ENCODE peak calls at places on chromosomes 7 and 10, in seven cellular contexts. R, C, W, F, D, G and S are unnamed samples.

GRCh38 chr10:90138844-90139243 is 437.5 kb downstream of the KIF20B start:
- DNase-seq in F (peak; percentile 17), R (peak; percentile 69), D (peak; percentile 49), G (no peak), C (no peak), W (no peak), S (no peak)

GRCh38 chr7:22920664-22921063 is 93.3 kb downstream of the HYCC1 start:
- DNase-seq in R (no peak), C (no peak), W (no peak), D (peak; percentile 60), G (no peak), F (no peak), S (no peak)

GRCh38 chr7:15057272-15057671 is 154.7 kb upstream of the DGKB start:
- DNase-seq in F (no peak), W (no peak), R (no peak), D (no peak), G (no peak), C (no peak), S (no peak)

GRCh38 chr10:50310560-50311174 is 59.4 kb upstream of the ASAH2 start:
- DNase-seq in W (peak; percentile 73), R (peak; percentile 76), G (no peak), F (peak; percentile 15), D (no peak), C (no peak), S (no peak)

GRCh38 chr7:132580717-132581285 is 4.5 kb upstream of the PLXNA4 start:
- DNase-seq in F (peak; percentile 88), R (peak; percentile 92), G (peak; percentile 70), C (peak; percentile 21), W (peak; percentile 82), D (peak; percentile 87), S (peak; percentile 73)

GRCh38 chr7:32290015-32290414 is 200.2 kb downstream of the LSM5 start:
- DNase-seq in C (no peak), R (no peak), G (no peak), W (no peak), D (no peak), F (no peak), S (no peak)

GRCh38 chr7:51219261-51219988 is 97.2 kb downstream of the COBL start:
- DNase-seq in R (peak; percentile 32), F (no peak), C (no peak), W (no peak), G (no peak), D (no peak), S (no peak)

GRCh38 chr10:74873803-74874452 is 47.5 kb downstream of the KAT6B start:
- DNase-seq in R (no peak), F (no peak), W (no peak), C (no peak), D (no peak), G (no peak), S (no peak)

GRCh38 chr7:75920431-75921161 is 5.6 kb downstream of the POR start:
- DNase-seq in C (no peak), F (peak; percentile 83), D (peak; percentile 70), R (no peak), W (peak; percentile 83), G (peak; percentile 84), S (peak; percentile 37)

GRCh38 chr7:121140790-121141189 is 152.3 kb downstream of the CPED1 start:
- DNase-seq in R (no peak), F (no peak), D (peak; percentile 9), W (no peak), G (peak; percentile 61), C (no peak), S (no peak)

DNA sequence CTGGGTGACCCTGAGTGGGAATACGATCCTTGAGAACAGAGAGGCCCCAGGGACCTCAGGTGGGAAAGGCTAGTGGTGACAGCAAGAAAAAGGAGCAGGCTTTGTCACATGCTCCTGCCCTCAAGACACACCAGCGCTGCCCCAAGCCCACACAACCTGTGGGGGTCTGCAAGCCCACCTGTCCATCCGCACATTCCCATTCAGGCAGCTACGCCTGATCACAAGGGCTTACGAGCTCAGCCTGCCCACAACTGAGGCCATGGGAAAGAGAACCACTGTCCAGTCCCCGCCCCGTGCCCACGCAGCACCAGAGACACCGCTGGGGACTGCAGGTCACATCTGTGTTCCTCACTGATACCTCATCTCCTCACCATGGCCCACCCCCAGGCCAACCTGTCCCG is 26.7 kb downstream of the EBF3 start:
- DNase-seq in C (no peak), F (no peak), W (peak; percentile 29), R (no peak), G (no peak), D (no peak), S (peak; percentile 43)
- H3K4me3 ChIP-seq in C (no peak overlapping the region), F (no peak overlapping the region), W (no peak overlapping the region), R (no peak overlapping the region), G (no peak overlapping the region), D (no peak overlapping the region), S (no peak overlapping the region)

GRCh38 chr7:120091807-120092206 is 181.2 kb upstream of the KCND2 start:
- DNase-seq in F (no peak), C (no peak), D (no peak), G (no peak), R (no peak), W (no peak), S (no peak)

DNA sequence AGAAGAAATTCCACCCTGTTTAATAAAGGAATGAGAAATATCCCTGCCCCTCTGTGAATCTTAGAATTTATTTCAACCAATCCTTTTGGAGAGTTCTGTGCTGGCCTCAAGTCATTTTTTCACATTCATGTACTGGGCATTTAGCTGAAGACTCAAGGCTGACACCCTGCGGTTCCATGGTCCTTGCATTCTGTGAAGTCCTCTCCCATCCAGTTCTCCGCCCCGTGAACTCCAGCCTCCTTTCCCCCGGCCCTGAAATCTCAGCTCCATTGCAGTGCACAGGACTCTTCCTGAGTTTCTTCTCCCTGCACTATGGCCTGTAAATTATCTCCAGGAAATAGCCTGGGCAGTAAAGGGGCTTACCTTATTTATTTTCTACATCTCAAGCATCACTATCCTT is 183.0 kb upstream of the KCND2 start:
- DNase-seq in C (no peak), R (peak; percentile 4), D (peak; percentile 5), F (peak; percentile 49), G (no peak), W (no peak), S (no peak)
- TF ChIP-seq CTCF in C (peak; percentile 7), R (peak; percentile 17), D (no peak), F (peak; percentile 24), G (no peak), W (no peak), S (no peak)

GRCh38 chr10:102948786-102949185 is 30.7 kb downstream of the CNNM2 start:
- DNase-seq in W (no peak), D (no peak), F (no peak), C (no peak), R (no peak), G (no peak), S (no peak)
- H3K4me3 ChIP-seq in W (no peak overlapping the region), D (no peak overlapping the region), F (no peak overlapping the region), C (no peak overlapping the region), R (no peak overlapping the region), G (no peak overlapping the region), S (no peak overlapping the region)

GRCh38 chr10:130045091-130045652 is 65.5 kb downstream of the C10orf143 start:
- DNase-seq in W (peak; percentile 21), D (peak; percentile 48), G (no peak), R (peak; percentile 80), C (no peak), F (peak; percentile 4), S (no peak)
- TF ChIP-seq CTCF in W (no peak), D (peak; percentile 33), G (no peak), R (peak; percentile 95), C (peak; percentile 33), F (peak; percentile 31), S (peak; percentile 36)

GRCh38 chr7:30464231-30464660 is 14.3 kb downstream of the NOD1 start:
- DNase-seq in G (no peak), R (no peak), D (peak; percentile 48), F (no peak), C (no peak), W (peak; percentile 40), S (no peak)
- H3K4me3 ChIP-seq in G (no peak overlapping the region), R (no peak overlapping the region), D (no peak overlapping the region), F (no peak overlapping the region), C (no peak overlapping the region), W (no peak overlapping the region), S (no peak overlapping the region)

GRCh38 chr7:151687523-151688235 is 168.0 kb upstream of the RHEB start:
- DNase-seq in W (peak; percentile 77), D (peak; percentile 96), R (peak; percentile 84), G (no peak), C (peak; percentile 79), F (peak; percentile 95), S (peak; percentile 70)

GRCh38 chr7:151686826-151687225 is 167.1 kb upstream of the RHEB start:
- DNase-seq in F (peak; percentile 29), G (no peak), D (no peak), R (no peak), W (no peak), C (no peak), S (no peak)

GRCh38 chr7:151686016-151686766 is 166.5 kb upstream of the RHEB start:
- DNase-seq in D (peak; percentile 32), C (no peak), F (no peak), G (no peak), R (no peak), W (peak; percentile 58), S (no peak)

GRCh38 chr7:151689196-151689971 is 169.7 kb upstream of the RHEB start:
- DNase-seq in D (no peak), G (no peak), R (no peak), C (no peak), W (peak; percentile 55), F (no peak), S (no peak)

DNA sequence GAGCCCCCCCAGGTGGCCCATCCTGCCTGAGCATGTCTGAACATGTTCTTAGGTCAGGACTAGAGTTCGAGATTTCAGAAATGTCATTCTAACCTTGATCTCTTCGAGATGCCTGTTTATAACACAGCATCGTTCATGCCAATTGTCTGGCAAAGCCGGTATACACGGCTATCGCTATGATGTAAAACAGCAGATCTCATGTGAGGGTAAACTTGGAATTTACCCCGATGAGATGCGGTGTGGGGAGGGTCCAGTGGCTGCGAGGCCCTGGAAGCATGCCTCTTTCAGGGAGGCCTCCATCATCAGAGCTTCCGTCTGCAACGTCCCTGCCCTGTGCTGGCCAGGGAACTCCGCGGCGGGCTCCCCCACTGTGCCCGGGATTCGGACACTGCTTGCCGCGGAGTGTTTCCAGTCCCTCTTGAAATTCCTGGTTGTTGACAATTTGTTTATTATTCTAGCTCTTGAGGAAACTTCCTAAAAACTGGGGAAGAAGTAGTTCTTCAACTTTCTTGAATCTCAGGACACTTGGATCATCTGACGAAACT is 168.6 kb upstream of the RHEB start:
- DNase-seq in D (no peak), C (no peak), G (no peak), W (no peak), R (no peak), F (no peak), S (no peak)
- TF ChIP-seq CTCF in D (no peak), C (no peak), G (no peak), W (no peak), R (no peak), F (no peak), S (no peak)